ENCODE peak calls at places on chromosomes 11 and 22, in five cellular contexts. Q is RPMI8226; E is stimulated activated naive B cell treated with anti-CD40 and anti-IgM and Interleukin-4, amounts not matched to agents 10 μg/mL and 1 μg/mL and 100 μg/mL, for 72 hours; L is Right ventricle myocardium superior; Y is GOT3. V is an unnamed sample.

GRCh38 chr11:94767701-94768601 is at the start of gene AMOTL1:
- DNase-seq in Q (peak), E (peak), L (peak), Y (no peak), V (peak)

GRCh38 chr11:69325446-69325845 is 31.5 kb downstream of the MYEOV start:
- DNase-seq in Q (no peak), E (no peak), L (no peak), Y (no peak), V (no peak)

GRCh38 chr11:28727254-28727653 is 619.1 kb downstream of the METTL15 start:
- DNase-seq in Q (no peak), E (no peak), L (no peak), Y (no peak), V (no peak)

GRCh38 chr11:3840289-3840869 is 380 bp downstream of the RHOG start:
- DNase-seq in Q (peak), E (no peak), L (no peak), Y (no peak), V (no peak)

GRCh38 chr11:67248653-67249052 is 17.6 kb upstream of the GRK2 start:
- DNase-seq in Q (no peak), E (no peak), L (peak), Y (peak), V (no peak)

GRCh38 chr11:133175111-133175510 is 357.2 kb downstream of the OPCML start:
- DNase-seq in Q (no peak), E (no peak), L (no peak), Y (no peak), V (no peak)

GRCh38 chr11:17770048-17770652 is 35.6 kb downstream of the KCNC1 start:
- DNase-seq in Q (peak), E (no peak), L (no peak), Y (no peak), V (peak)

GRCh38 chr11:103798029-103798428 is 238.4 kb upstream of the DDI1 start:
- DNase-seq in Q (no peak), E (no peak), L (no peak), Y (no peak), V (no peak)

GRCh38 chr11:133898770-133899115 is 53.4 kb upstream of the SPATA19 start:
- DNase-seq in Q (no peak), E (no peak), L (no peak), Y (no peak), V (no peak)

GRCh38 chr11:3879216-3879966 is 23.9 kb downstream of the STIM1 start:
- DNase-seq in Q (no peak), E (no peak), L (no peak), Y (no peak), V (no peak)

GRCh38 chr22:47779474-47779873 is 1017.0 kb downstream of the TBC1D22A start:
- DNase-seq in Q (no peak), E (no peak), L (no peak), Y (no peak), V (no peak)

GRCh38 chr11:2768471-2769408 is 68.9 kb upstream of the KCNQ1OT1 start:
- DNase-seq in Q (no peak), E (no peak), L (peak), Y (no peak), V (no peak)

GRCh38 chr11:72813740-72814138 is 472 bp upstream of the ATG16L2 start:
- DNase-seq in Q (peak), E (no peak), L (peak), Y (peak), V (peak)

GRCh38 chr11:108697872-108698473 is 33.1 kb downstream of the DDX10 start:
- DNase-seq in Q (peak), E (peak), L (no peak), Y (no peak), V (peak)

GRCh38 chr11:63613517-63614135 is 607 bp downstream of the PLAAT3 start:
- DNase-seq in Q (peak), E (no peak), L (peak), Y (no peak), V (no peak)

GRCh38 chr11:65041206-65042035 is at the start of gene SAC3D1:
- DNase-seq in Q (peak), E (no peak), L (peak), Y (no peak), V (no peak)

GRCh38 chr22:40599731-40600130 is 36.8 kb downstream of the MRTFA start:
- DNase-seq in Q (no peak), E (no peak), L (no peak), Y (no peak), V (no peak)

GRCh38 chr11:116696381-116696941 is 76.3 kb downstream of the BUD13 start:
- DNase-seq in Q (peak), E (no peak), L (no peak), Y (no peak), V (peak)

GRCh38 chr11:40130427-40130826 is 1329.0 kb downstream of the LRRC4C start:
- DNase-seq in Q (no peak), E (no peak), L (no peak), Y (no peak), V (no peak)

GRCh38 chr11:99739464-99740089 is 718.8 kb downstream of the CNTN5 start:
- DNase-seq in Q (peak), E (no peak), L (no peak), Y (no peak), V (no peak)

GRCh38 chr11:60776167-60776566 is 9.0 kb upstream of the MS4A10 start:
- DNase-seq in Q (no peak), E (no peak), L (no peak), Y (no peak), V (no peak)

GRCh38 chr22:46047226-46047625 is 70.3 kb upstream of the WNT7B start:
- DNase-seq in Q (no peak), E (no peak), L (peak), Y (no peak), V (no peak)

GRCh38 chr11:44309483-44310197 is at the start of gene ALX4:
- DNase-seq in Q (peak), E (peak), L (peak), Y (no peak), V (no peak)